ENCODE peak calls at places on chromosome 12, in four cellular contexts. P is brain microvascular endothelial cell, Q is left cardiac atrium, D is EL. R is an unnamed sample.

GRCh38 chr12:295132-295531 is 32.5 kb upstream of the SLC6A13 start:
- DNase-seq in D (no peak), Q (no peak), P (no peak), R (no peak)

GRCh38 chr12:95760371-95760770 is 30.2 kb downstream of the NTN4 start:
- DNase-seq in Q (no peak), D (no peak), P (no peak), R (no peak)

GRCh38 chr12:32776258-32776657 is 20.6 kb upstream of the YARS2 start:
- DNase-seq in Q (no peak), P (no peak), D (no peak), R (no peak)

GRCh38 chr12:102169922-102170698 is 27.5 kb downstream of the PMCH start:
- DNase-seq in D (peak), Q (no peak), P (peak), R (no peak)

GRCh38 chr12:30969006-30969405 is 42.5 kb downstream of the TSPAN11 start:
- DNase-seq in Q (no peak), P (no peak), D (no peak), R (no peak)

GRCh38 chr12:96397756-96398421 is 2.4 kb downstream of the CDK17 start:
- DNase-seq in Q (no peak), P (no peak), D (peak), R (no peak)

GRCh38 chr12:50581226-50582184 is 76.7 kb downstream of the DIP2B start:
- DNase-seq in P (no peak), Q (no peak), D (peak), R (no peak)

GRCh38 chr12:78183854-78184253 is 353.2 kb downstream of the NAV3 start:
- DNase-seq in Q (no peak), P (no peak), D (no peak), R (no peak)

GRCh38 chr12:67942704-67943103 is 46.5 kb upstream of the IFNG-AS1 start:
- DNase-seq in Q (no peak), P (no peak), D (no peak), R (no peak)

GRCh38 chr12:101694297-101694848 is 3.1 kb upstream of the CHPT1 start:
- DNase-seq in Q (no peak), P (no peak), D (no peak), R (no peak)

GRCh38 chr12:73514672-73515071 is 1023.0 kb upstream of the ATXN7L3B start:
- DNase-seq in Q (no peak), D (no peak), P (no peak), R (no peak)

GRCh38 chr12:112822056-112822455 is 30.5 kb downstream of the RPH3A start:
- DNase-seq in Q (no peak), P (no peak), D (no peak), R (no peak)

GRCh38 chr12:132062481-132062880 is 81.6 kb downstream of the DDX51 start:
- DNase-seq in P (no peak), D (no peak), Q (no peak), R (no peak)

GRCh38 chr12:117027251-117028086 is 71.7 kb downstream of the TESC start:
- DNase-seq in P (no peak), Q (no peak), D (no peak), R (no peak)

GRCh38 chr12:6135071-6135470 is 10.6 kb upstream of the VWF start:
- DNase-seq in D (no peak), Q (no peak), P (no peak), R (no peak)

GRCh38 chr12:96198970-96199369 is 4.8 kb downstream of the ELK3 start:
- DNase-seq in Q (no peak), D (peak), P (peak), R (peak)

GRCh38 chr12:108468149-108468968 is 46.7 kb upstream of the FICD start:
- DNase-seq in D (peak), Q (no peak), P (peak), R (no peak)